ENCODE peak calls at places on chromosomes 12 and 14, in four cellular contexts. D, A, Q and E are unnamed samples.

GRCh38 chr12:54197037-54197909 is 8.5 kb upstream of the SMUG1 start:
- DNase-seq in D (no peak), A (no peak), Q (no peak), E (peak)

GRCh38 chr14:69002069-69002468 is 23.0 kb upstream of the ACTN1 start:
- DNase-seq in D (peak), A (no peak), Q (peak), E (peak)

GRCh38 chr12:19643635-19644034 is 204.3 kb downstream of the AEBP2 start:
- DNase-seq in D (no peak), A (no peak), Q (peak), E (no peak)

GRCh38 chr12:117820216-117820907 is 148.4 kb downstream of the KSR2 start:
- DNase-seq in D (no peak), A (no peak), Q (no peak), E (no peak)

GRCh38 chr14:77882631-77883030 is 82.7 kb downstream of the ADCK1 start:
- DNase-seq in D (peak), A (no peak), Q (no peak), E (no peak)

GRCh38 chr14:47194051-47194450 is 481.4 kb downstream of the MDGA2 start:
- DNase-seq in D (no peak), A (no peak), Q (no peak), E (no peak)

GRCh38 chr12:79250186-79250585 is 385.6 kb downstream of the SYT1 start:
- DNase-seq in D (no peak), A (no peak), Q (no peak), E (no peak)

GRCh38 chr12:52582971-52583456 is 9.4 kb upstream of the KRT74 start:
- DNase-seq in D (peak), A (no peak), Q (peak), E (peak)

GRCh38 chr12:112261559-112261958 is 120.7 kb downstream of the HECTD4 start:
- DNase-seq in D (peak), A (no peak), Q (peak), E (peak)

GRCh38 chr12:65925626-65926025 is 101.3 kb downstream of the HMGA2 start:
- DNase-seq in D (no peak), A (no peak), Q (peak), E (no peak)

GRCh38 chr12:29528161-29528560 is 30.7 kb upstream of the OVCH1 start:
- DNase-seq in D (no peak), A (no peak), Q (no peak), E (no peak)

GRCh38 chr12:114697741-114698565 is 14.0 kb upstream of the TBX3 start:
- DNase-seq in D (no peak), A (no peak), Q (no peak), E (no peak)

GRCh38 chr12:69810870-69811498 is 14.0 kb upstream of the MYRFL start:
- DNase-seq in D (no peak), A (no peak), Q (no peak), E (no peak)

GRCh38 chr14:82694820-82695219 is 1161.2 kb upstream of the SEL1L start:
- DNase-seq in D (no peak), A (no peak), Q (no peak), E (no peak)

GRCh38 chr12:26701604-26702215 is 131.3 kb downstream of the ITPR2 start:
- DNase-seq in D (peak), A (no peak), Q (peak), E (no peak)

GRCh38 chr12:10365716-10366433 is 24.0 kb downstream of the KLRK1 start:
- DNase-seq in D (peak), A (no peak), Q (no peak), E (no peak)

GRCh38 chr14:100086361-100086760 is 21.1 kb downstream of the EVL start:
- DNase-seq in D (no peak), A (no peak), Q (no peak), E (no peak)

GRCh38 chr14:91893659-91894058 is 26.3 kb upstream of the TC2N start:
- DNase-seq in D (no peak), A (no peak), Q (no peak), E (no peak)

GRCh38 chr12:56190695-56191155 is 1.4 kb upstream of the SMARCC2 start:
- DNase-seq in D (no peak), A (no peak), Q (no peak), E (no peak)

GRCh38 chr12:56086096-56086495 is 6.1 kb downstream of the ERBB3 start:
- DNase-seq in D (no peak), A (no peak), Q (no peak), E (no peak)

GRCh38 chr12:123757555-123757954 is 4.5 kb upstream of the DNAH10 start:
- DNase-seq in D (no peak), A (no peak), Q (no peak), E (no peak)

GRCh38 chr14:93977790-93978581 is 1.6 kb upstream of the ASB2 start:
- DNase-seq in D (no peak), A (peak), Q (no peak), E (no peak)

GRCh38 chr12:2347844-2348476 is 295.2 kb downstream of the CACNA1C start:
- DNase-seq in D (no peak), A (no peak), Q (no peak), E (no peak)

GRCh38 chr12:123948401-123949117 is 24.1 kb downstream of the CCDC92 start:
- DNase-seq in D (no peak), A (no peak), Q (no peak), E (no peak)

GRCh38 chr12:19030180-19030579 is 99.4 kb upstream of the PLEKHA5 start:
- DNase-seq in D (no peak), A (no peak), Q (no peak), E (no peak)

GRCh38 chr12:26658991-26659390 is 174.0 kb downstream of the ITPR2 start:
- DNase-seq in D (no peak), A (no peak), Q (no peak), E (no peak)

GRCh38 chr12:92543872-92544271 is 158.9 kb upstream of the PLEKHG7 start:
- DNase-seq in D (no peak), A (no peak), Q (no peak), E (no peak)

GRCh38 chr12:79634957-79635471 is 55.8 kb downstream of the PAWR start:
- DNase-seq in D (no peak), A (no peak), Q (no peak), E (no peak)

GRCh38 chr14:104277416-104278213 is 139.2 kb downstream of the KIF26A start:
- DNase-seq in D (no peak), A (no peak), Q (no peak), E (peak)

GRCh38 chr12:41361791-41362190 is 173.7 kb downstream of the PDZRN4 start:
- DNase-seq in D (no peak), A (no peak), Q (no peak), E (no peak)

GRCh38 chr14:99513946-99514551 is 32.8 kb downstream of the CCNK start:
- DNase-seq in D (no peak), A (no peak), Q (no peak), E (peak)

GRCh38 chr14:106579084-106579483 is 1052.7 kb downstream of the TMEM121 start:
- DNase-seq in D (no peak), A (no peak), Q (no peak), E (no peak)

GRCh38 chr12:50764116-50764860 is 387 bp downstream of the ATF1 start:
- DNase-seq in D (peak), A (no peak), Q (no peak), E (peak)

GRCh38 chr12:65728913-65729793 is 95.1 kb upstream of the HMGA2 start:
- DNase-seq in D (no peak), A (no peak), Q (no peak), E (peak)

GRCh38 chr12:111635524-111635923 is 36.4 kb upstream of the ATXN2 start:
- DNase-seq in D (no peak), A (no peak), Q (no peak), E (no peak)

GRCh38 chr12:48446372-48446771 is 26.0 kb upstream of the ANP32D start:
- DNase-seq in D (no peak), A (no peak), Q (no peak), E (no peak)

DNA sequence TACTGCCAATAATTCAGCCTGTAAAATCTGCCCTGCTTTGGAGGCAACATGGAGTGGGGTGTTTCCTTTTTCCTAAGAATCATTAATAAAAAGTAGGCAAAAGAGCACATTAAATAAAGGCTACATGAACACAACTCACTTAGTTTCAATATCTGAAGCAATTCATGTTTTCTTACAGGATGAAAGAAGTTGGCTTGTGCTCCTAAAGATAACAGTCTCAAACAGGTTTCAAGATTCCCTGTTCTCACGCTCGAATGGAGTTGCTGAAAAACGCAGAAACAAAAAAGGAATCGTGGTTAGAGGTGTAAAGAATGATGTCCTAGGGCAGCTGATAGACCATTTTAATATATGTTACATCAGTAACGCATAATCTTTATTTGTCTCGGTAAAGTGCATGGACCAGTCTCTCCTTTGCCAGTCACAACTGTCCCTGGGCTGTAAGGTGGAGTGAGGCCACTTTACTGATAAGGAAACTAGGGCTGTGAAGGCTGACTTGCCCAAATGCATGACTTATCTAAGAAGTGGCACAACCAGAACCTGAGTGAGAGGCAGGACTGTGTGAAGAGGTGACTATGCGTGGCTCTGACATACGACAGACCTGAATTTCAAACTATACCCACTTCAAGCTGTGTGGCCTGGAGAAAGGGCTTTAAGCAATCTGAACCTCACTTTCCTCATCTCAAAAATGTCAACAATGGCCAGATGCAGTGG is 12.6 kb downstream of the GIT2 start:
- DNase-seq in D (no peak), A (no peak), Q (no peak), E (no peak)
- TF ChIP-seq ESRRA in D (no peak), A (no peak), Q (no peak), E (no peak)

GRCh38 chr12:94481734-94482133 is 22.1 kb upstream of the CEP83 start:
- DNase-seq in D (no peak), A (no peak), Q (no peak), E (no peak)
- TF ChIP-seq ATF2 in D (no peak), A (no peak), Q (no peak), E (no peak)

GRCh38 chr12:25553083-25553482 is at the start of gene LMNTD1:
- DNase-seq in D (no peak), A (no peak), Q (no peak), E (no peak)
- TF ChIP-seq MAX in D (no peak), A (no peak), Q (no peak), E (no peak)

DNA sequence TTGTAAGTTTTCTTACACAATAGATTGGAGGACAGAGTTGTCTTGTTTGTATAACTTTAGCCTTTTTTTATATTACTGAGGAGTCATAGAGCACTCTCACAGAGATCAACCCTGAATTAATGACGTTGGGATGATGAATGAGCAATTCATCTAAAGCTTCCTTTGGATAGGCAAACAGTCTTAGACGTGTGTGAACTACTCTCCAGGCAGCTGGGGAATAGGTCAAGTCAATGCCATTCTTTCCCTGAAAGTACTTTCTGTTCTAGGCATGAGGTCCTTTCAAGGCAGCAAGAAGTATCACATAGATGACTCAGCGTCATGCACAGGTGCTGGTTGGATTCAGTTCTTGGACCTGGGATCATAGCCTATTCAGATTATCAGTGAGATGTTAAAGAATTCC is 369.1 kb upstream of the NOVA1 start:
- DNase-seq in D (no peak), A (no peak), Q (no peak), E (no peak)
- TF ChIP-seq ESRRA in D (no peak), A (no peak), Q (no peak), E (no peak)